ENCODE peak calls at places on chromosome 9, in eight cellular contexts. P is iris pigment epithelial cell; N is RKO; Z is fibroblast of the conjunctiva; H is stimulated activated CD8-positive, alpha-beta memory T cell treated with anti-CD3 and anti-CD28 coated beads, Interleukin-4, amount 100 ng/mL, for 1 hour; G is HS-27A; S is ELR; M is Panc1. K is an unnamed sample.

GRCh38 chr9:15426019-15426418 is 3.3 kb downstream of the SNAPC3 start:
- DNase-seq in P (no peak), N (no peak), Z (no peak), H (no peak), G (no peak), S (no peak), M (no peak), K (no peak)

GRCh38 chr9:13447551-13448422 is 168.3 kb upstream of the MPDZ start:
- DNase-seq in P (no peak), N (no peak), Z (no peak), H (no peak), G (no peak), S (no peak), M (no peak), K (no peak)

GRCh38 chr9:34590376-34591090 is 1.0 kb upstream of the CNTFR start:
- DNase-seq in P (no peak), N (no peak), Z (no peak), H (no peak), G (no peak), S (no peak), M (no peak), K (no peak)

GRCh38 chr9:89928106-89928505 is 323.3 kb downstream of the GADD45G start:
- DNase-seq in P (no peak), N (no peak), Z (no peak), H (no peak), G (no peak), S (no peak), M (no peak), K (no peak)

GRCh38 chr9:104907278-104907951 is 20.5 kb downstream of the ABCA1 start:
- DNase-seq in P (peak), N (no peak), Z (peak), H (no peak), G (no peak), S (peak), M (no peak), K (no peak)

GRCh38 chr9:93577045-93577939 is 908 bp downstream of the PHF2 start:
- DNase-seq in P (no peak), N (peak), Z (no peak), H (no peak), G (no peak), S (peak), M (no peak), K (no peak)

GRCh38 chr9:91033802-91034201 is 232.2 kb downstream of the SYK start:
- DNase-seq in P (peak), N (no peak), Z (no peak), H (no peak), G (no peak), S (peak), M (no peak), K (no peak)

GRCh38 chr9:26537211-26537610 is 355.4 kb downstream of the CAAP1 start:
- DNase-seq in P (no peak), N (no peak), Z (no peak), H (no peak), G (no peak), S (no peak), M (no peak), K (no peak)

GRCh38 chr9:35547889-35548418 is 57.1 kb upstream of the TESK1 start:
- DNase-seq in P (no peak), N (no peak), Z (no peak), H (no peak), G (no peak), S (no peak), M (no peak), K (no peak)

GRCh38 chr9:112311497-112311896 is 21.9 kb downstream of the PTBP3 start:
- DNase-seq in P (no peak), N (no peak), Z (no peak), H (no peak), G (no peak), S (no peak), M (no peak), K (no peak)

GRCh38 chr9:95447660-95448420 is 68.9 kb downstream of the PTCH1 start:
- DNase-seq in P (no peak), N (no peak), Z (no peak), H (no peak), G (no peak), S (no peak), M (no peak), K (no peak)

GRCh38 chr9:38251461-38251860 is 141.0 kb upstream of the ALDH1B1 start:
- DNase-seq in P (no peak), N (no peak), Z (no peak), H (no peak), G (no peak), S (no peak), M (no peak), K (no peak)

GRCh38 chr9:105053209-105053652 is 125.3 kb upstream of the ABCA1 start:
- DNase-seq in P (peak), N (peak), Z (peak), H (no peak), G (no peak), S (peak), M (no peak), K (peak)

GRCh38 chr9:76161103-76161502 is 233.1 kb downstream of the RFK start:
- DNase-seq in P (no peak), N (no peak), Z (no peak), H (no peak), G (no peak), S (no peak), M (no peak), K (no peak)

GRCh38 chr9:124280176-124280691 is 22.5 kb downstream of the NEK6 start:
- DNase-seq in P (peak), N (no peak), Z (peak), H (no peak), G (no peak), S (peak), M (no peak), K (peak)

GRCh38 chr9:116000748-116001329 is 152.8 kb upstream of the PAPPA start:
- DNase-seq in P (no peak), N (peak), Z (no peak), H (no peak), G (no peak), S (peak), M (no peak), K (no peak)

GRCh38 chr9:129460323-129461261 is 160.3 kb downstream of the C9orf50 start:
- DNase-seq in P (peak), N (peak), Z (peak), H (peak), G (peak), S (peak), M (peak), K (peak)

GRCh38 chr9:113350937-113351336 is 1.6 kb downstream of the BSPRY start:
- DNase-seq in P (no peak), N (no peak), Z (no peak), H (no peak), G (no peak), S (no peak), M (no peak), K (no peak)

GRCh38 chr9:138038244-138038671 is 160.7 kb downstream of the CACNA1B start:
- DNase-seq in P (no peak), N (no peak), Z (no peak), H (no peak), G (no peak), S (no peak), M (no peak), K (no peak)

GRCh38 chr9:113876806-113877236 is 712 bp downstream of the ZNF618 start:
- DNase-seq in P (no peak), N (peak), Z (no peak), H (no peak), G (no peak), S (peak), M (no peak), K (no peak)

GRCh38 chr9:133509179-133510083 is 15.3 kb downstream of the MYMK start:
- DNase-seq in P (no peak), N (no peak), Z (no peak), H (no peak), G (no peak), S (peak), M (no peak), K (no peak)

GRCh38 chr9:76996700-76997099 is 22.8 kb upstream of the FOXB2 start:
- DNase-seq in P (peak), N (peak), Z (no peak), H (no peak), G (no peak), S (peak), M (no peak), K (no peak)

GRCh38 chr9:137113385-137114159 is 961 bp downstream of the DPP7 start:
- DNase-seq in P (no peak), N (peak), Z (no peak), H (no peak), G (no peak), S (peak), M (no peak), K (no peak)

GRCh38 chr9:138051586-138052321 is 174.2 kb downstream of the CACNA1B start:
- DNase-seq in P (no peak), N (no peak), Z (no peak), H (no peak), G (no peak), S (no peak), M (no peak), K (no peak)

GRCh38 chr9:21323091-21323490 is 12.1 kb downstream of the KLHL9 start:
- DNase-seq in P (no peak), N (no peak), Z (no peak), H (no peak), G (no peak), S (no peak), M (no peak), K (no peak)

GRCh38 chr9:72129271-72130156 is 19.7 kb upstream of the GDA start:
- DNase-seq in P (no peak), N (no peak), Z (no peak), H (no peak), G (no peak), S (no peak), M (no peak), K (no peak)

GRCh38 chr9:70044450-70045307 is 1.0 kb downstream of the MAMDC2 start:
- DNase-seq in P (peak), N (no peak), Z (no peak), H (no peak), G (no peak), S (peak), M (no peak), K (no peak)

GRCh38 chr9:93172646-93173364 is 11.1 kb upstream of the WNK2 start:
- DNase-seq in P (no peak), N (no peak), Z (no peak), H (no peak), G (no peak), S (no peak), M (no peak), K (no peak)